ENCODE peak calls at places on chromosomes 7 and 10, in five cellular contexts. One of them, this sample, is unnamed.

GRCh38 chr7:114793155-114793849 is 128.6 kb upstream of the MDFIC start:
- DNase-seq in spleen: no peak
- DNase-seq in pancreas: no peak
- DNase-seq in gastrocnemius medialis: no peak
- DNase-seq in heart left ventricle: no peak
- DNase-seq in this sample: no peak

GRCh38 chr7:128121731-128122576 is 90.7 kb upstream of the LRRC4 start:
- DNase-seq in gastrocnemius medialis: no peak
- DNase-seq in pancreas: no peak
- DNase-seq in spleen: peak
- DNase-seq in heart left ventricle: peak
- DNase-seq in this sample: peak

GRCh38 chr7:54679414-54679813 is 79.6 kb downstream of the SEC61G start:
- DNase-seq in heart left ventricle: no peak
- DNase-seq in pancreas: no peak
- DNase-seq in spleen: no peak
- DNase-seq in gastrocnemius medialis: no peak
- DNase-seq in this sample: no peak

GRCh38 chr10:91360434-91360833 is 49.7 kb upstream of the HECTD2 start:
- DNase-seq in gastrocnemius medialis: no peak
- DNase-seq in spleen: no peak
- DNase-seq in heart left ventricle: no peak
- DNase-seq in pancreas: no peak
- DNase-seq in this sample: no peak

GRCh38 chr10:101968286-101968685 is 87.7 kb downstream of the ARMH3 start:
- DNase-seq in spleen: no peak
- DNase-seq in pancreas: no peak
- DNase-seq in heart left ventricle: no peak
- DNase-seq in gastrocnemius medialis: no peak
- DNase-seq in this sample: no peak

GRCh38 chr7:131424219-131424822 is 96.6 kb downstream of the MKLN1 start:
- DNase-seq in pancreas: no peak
- DNase-seq in gastrocnemius medialis: no peak
- DNase-seq in spleen: no peak
- DNase-seq in heart left ventricle: no peak
- DNase-seq in this sample: no peak

GRCh38 chr7:77698042-77698625 is 1.9 kb downstream of the RSBN1L start:
- DNase-seq in gastrocnemius medialis: no peak
- DNase-seq in pancreas: no peak
- DNase-seq in spleen: no peak
- DNase-seq in heart left ventricle: no peak
- DNase-seq in this sample: no peak

GRCh38 chr7:69776611-69777010 is 178.3 kb downstream of the AUTS2 start:
- DNase-seq in spleen: no peak
- DNase-seq in gastrocnemius medialis: no peak
- DNase-seq in heart left ventricle: no peak
- DNase-seq in pancreas: no peak
- DNase-seq in this sample: no peak

GRCh38 chr10:3290550-3290949 is 118.0 kb upstream of the PITRM1 start:
- DNase-seq in gastrocnemius medialis: no peak
- DNase-seq in spleen: no peak
- DNase-seq in pancreas: no peak
- DNase-seq in heart left ventricle: no peak
- DNase-seq in this sample: no peak

GRCh38 chr10:61901829-61902447 is 439 bp downstream of the ARID5B start:
- DNase-seq in gastrocnemius medialis: no peak
- DNase-seq in heart left ventricle: no peak
- DNase-seq in pancreas: no peak
- DNase-seq in spleen: no peak
- DNase-seq in this sample: peak

GRCh38 chr7:47506716-47507354 is 75.1 kb downstream of the TNS3 start:
- DNase-seq in pancreas: no peak
- DNase-seq in spleen: no peak
- DNase-seq in gastrocnemius medialis: no peak
- DNase-seq in heart left ventricle: peak
- DNase-seq in this sample: no peak

GRCh38 chr10:76136876-76137420 is 705.5 kb downstream of the LRMDA start:
- DNase-seq in gastrocnemius medialis: no peak
- DNase-seq in heart left ventricle: no peak
- DNase-seq in pancreas: no peak
- DNase-seq in spleen: no peak
- DNase-seq in this sample: no peak

GRCh38 chr7:133770863-133771492 is 356.2 kb upstream of the LRGUK start:
- DNase-seq in gastrocnemius medialis: no peak
- DNase-seq in pancreas: no peak
- DNase-seq in heart left ventricle: no peak
- DNase-seq in spleen: no peak
- DNase-seq in this sample: no peak

GRCh38 chr10:28891058-28891713 is 213.9 kb downstream of the BAMBI start:
- DNase-seq in spleen: no peak
- DNase-seq in gastrocnemius medialis: peak
- DNase-seq in pancreas: no peak
- DNase-seq in heart left ventricle: no peak
- DNase-seq in this sample: no peak

GRCh38 chr10:13352519-13352918 is 4.4 kb upstream of the SEPHS1 start:
- DNase-seq in pancreas: no peak
- DNase-seq in heart left ventricle: no peak
- DNase-seq in gastrocnemius medialis: no peak
- DNase-seq in spleen: no peak
- DNase-seq in this sample: no peak

GRCh38 chr7:25815711-25816110 is 336.3 kb upstream of the NFE2L3 start:
- DNase-seq in pancreas: no peak
- DNase-seq in gastrocnemius medialis: no peak
- DNase-seq in spleen: no peak
- DNase-seq in heart left ventricle: no peak
- DNase-seq in this sample: no peak

GRCh38 chr7:73622909-73623797 is 1.2 kb downstream of the MLXIPL start:
- DNase-seq in pancreas: peak
- DNase-seq in gastrocnemius medialis: peak
- DNase-seq in heart left ventricle: no peak
- DNase-seq in spleen: no peak
- DNase-seq in this sample: peak

GRCh38 chr10:8778713-8779112 is 724.2 kb downstream of the GATA3 start:
- DNase-seq in spleen: no peak
- DNase-seq in gastrocnemius medialis: no peak
- DNase-seq in heart left ventricle: no peak
- DNase-seq in pancreas: no peak
- DNase-seq in this sample: no peak

GRCh38 chr10:119029613-119030420 is at the start of gene NANOS1:
- DNase-seq in spleen: peak
- DNase-seq in heart left ventricle: peak
- DNase-seq in pancreas: peak
- DNase-seq in gastrocnemius medialis: no peak
- DNase-seq in this sample: no peak

GRCh38 chr10:36679554-36679953 is 445.8 kb upstream of the ANKRD30A start:
- DNase-seq in heart left ventricle: no peak
- DNase-seq in spleen: no peak
- DNase-seq in gastrocnemius medialis: no peak
- DNase-seq in pancreas: no peak
- DNase-seq in this sample: no peak

GRCh38 chr10:50563906-50564305 is 59.9 kb downstream of the SGMS1 start:
- DNase-seq in pancreas: no peak
- DNase-seq in gastrocnemius medialis: no peak
- DNase-seq in heart left ventricle: no peak
- DNase-seq in spleen: no peak
- DNase-seq in this sample: no peak

GRCh38 chr10:123257904-123258303 is 103.7 kb downstream of the BUB3 start:
- DNase-seq in spleen: no peak
- DNase-seq in heart left ventricle: no peak
- DNase-seq in pancreas: no peak
- DNase-seq in gastrocnemius medialis: no peak
- DNase-seq in this sample: no peak

GRCh38 chr7:65798111-65799075 is 74.5 kb upstream of the VKORC1L1 start:
- DNase-seq in spleen: no peak
- DNase-seq in pancreas: no peak
- DNase-seq in gastrocnemius medialis: no peak
- DNase-seq in heart left ventricle: no peak
- DNase-seq in this sample: no peak

GRCh38 chr10:125592897-125593296 is 90.1 kb downstream of the TEX36 start:
- DNase-seq in pancreas: no peak
- DNase-seq in gastrocnemius medialis: no peak
- DNase-seq in spleen: no peak
- DNase-seq in heart left ventricle: no peak
- DNase-seq in this sample: no peak

GRCh38 chr10:69141304-69141703 is 17.3 kb downstream of the VPS26A start:
- DNase-seq in pancreas: no peak
- DNase-seq in gastrocnemius medialis: no peak
- DNase-seq in spleen: no peak
- DNase-seq in heart left ventricle: no peak
- DNase-seq in this sample: no peak

GRCh38 chr7:77940647-77941046 is 142.1 kb downstream of the PHTF2 start:
- DNase-seq in spleen: no peak
- DNase-seq in heart left ventricle: no peak
- DNase-seq in gastrocnemius medialis: no peak
- DNase-seq in pancreas: no peak
- DNase-seq in this sample: no peak

GRCh38 chr7:27115161-27116018 is 12.9 kb upstream of the HOXA2 start:
- DNase-seq in heart left ventricle: no peak
- DNase-seq in spleen: no peak
- DNase-seq in pancreas: no peak
- DNase-seq in gastrocnemius medialis: no peak
- DNase-seq in this sample: no peak

GRCh38 chr7:27117687-27118491 is 12.7 kb downstream of the HOXA4 start:
- DNase-seq in gastrocnemius medialis: no peak
- DNase-seq in spleen: no peak
- DNase-seq in heart left ventricle: no peak
- DNase-seq in pancreas: no peak
- DNase-seq in this sample: no peak

GRCh38 chr7:27116019-27116411 is 13.5 kb upstream of the HOXA2 start:
- DNase-seq in pancreas: no peak
- DNase-seq in heart left ventricle: no peak
- DNase-seq in gastrocnemius medialis: no peak
- DNase-seq in spleen: no peak
- DNase-seq in this sample: no peak

GRCh38 chr7:27116962-27117686 is 13.4 kb downstream of the HOXA4 start:
- DNase-seq in pancreas: no peak
- DNase-seq in spleen: no peak
- DNase-seq in heart left ventricle: no peak
- DNase-seq in gastrocnemius medialis: no peak
- DNase-seq in this sample: no peak

DNA sequence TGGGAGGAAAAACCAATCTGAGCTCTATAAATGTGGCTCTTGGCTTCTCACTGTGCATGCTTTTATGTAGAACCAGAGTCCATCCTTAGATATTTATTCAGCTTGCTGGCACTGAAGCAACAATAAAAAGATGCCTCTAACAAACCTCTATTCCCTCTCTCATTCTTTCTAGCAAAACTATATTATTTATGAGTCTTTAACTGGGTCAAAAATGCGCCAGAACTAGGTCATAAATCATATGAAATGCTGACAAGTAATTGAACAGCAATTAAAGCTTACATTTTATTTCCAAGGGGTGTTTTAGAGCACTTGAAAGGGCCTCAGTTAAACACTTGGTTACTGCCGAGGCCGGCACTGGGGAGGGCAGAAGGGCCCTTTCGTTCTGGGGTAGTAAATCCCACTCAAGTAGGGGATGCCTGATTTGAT is 14.0 kb downstream of the HOXA4 start:
- DNase-seq in pancreas: no peak
- DNase-seq in heart left ventricle: no peak
- DNase-seq in spleen: no peak
- DNase-seq in gastrocnemius medialis: no peak
- DNase-seq in this sample: no peak
- H3K4me3 ChIP-seq in pancreas: no peak
- H3K4me3 ChIP-seq in heart left ventricle: no peak
- H3K4me3 ChIP-seq in spleen: peak
- H3K4me3 ChIP-seq in gastrocnemius medialis: no peak
- H3K4me3 ChIP-seq in this sample: no peak

GRCh38 chr10:99328579-99329237 is 448 bp upstream of the CNNM1 start:
- DNase-seq in gastrocnemius medialis: no peak
- DNase-seq in heart left ventricle: no peak
- DNase-seq in spleen: no peak
- DNase-seq in pancreas: no peak
- DNase-seq in this sample: no peak
- TF ChIP-seq CTCF in gastrocnemius medialis: no peak
- TF ChIP-seq CTCF in heart left ventricle: no peak
- TF ChIP-seq CTCF in spleen: no peak
- TF ChIP-seq CTCF in pancreas: no peak
- TF ChIP-seq CTCF in this sample: no peak

DNA sequence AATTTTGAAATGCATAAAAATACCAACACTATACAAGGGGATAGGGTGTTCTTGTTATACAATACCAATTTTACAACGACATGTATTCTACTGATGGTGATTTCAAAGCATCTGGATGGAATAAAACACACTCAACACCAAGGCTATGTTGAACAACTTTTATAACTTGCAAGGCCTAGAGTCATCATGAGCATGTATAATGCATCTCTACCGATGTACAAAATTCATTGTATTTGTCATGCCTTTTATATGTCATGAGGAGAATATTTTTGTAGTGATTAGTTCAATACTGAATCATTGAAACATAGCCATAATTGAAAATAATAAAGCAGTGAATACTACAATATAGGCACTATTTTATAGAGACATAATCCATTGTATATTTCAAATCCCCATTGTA is 160.2 kb downstream of the ETV1 start:
- DNase-seq in gastrocnemius medialis: no peak
- DNase-seq in pancreas: no peak
- DNase-seq in spleen: no peak
- DNase-seq in heart left ventricle: no peak
- DNase-seq in this sample: no peak
- H3K4me3 ChIP-seq in gastrocnemius medialis: no peak
- H3K4me3 ChIP-seq in pancreas: no peak
- H3K4me3 ChIP-seq in spleen: no peak
- H3K4me3 ChIP-seq in heart left ventricle: no peak
- H3K4me3 ChIP-seq in this sample: no peak

GRCh38 chr7:9719721-9720120 is 1254.0 kb upstream of the PHF14 start:
- DNase-seq in heart left ventricle: no peak
- DNase-seq in spleen: no peak
- DNase-seq in pancreas: no peak
- DNase-seq in gastrocnemius medialis: no peak
- DNase-seq in this sample: no peak

GRCh38 chr7:9719303-9719702 is 1254.4 kb upstream of the PHF14 start:
- DNase-seq in pancreas: no peak
- DNase-seq in gastrocnemius medialis: no peak
- DNase-seq in heart left ventricle: no peak
- DNase-seq in spleen: no peak
- DNase-seq in this sample: no peak

DNA sequence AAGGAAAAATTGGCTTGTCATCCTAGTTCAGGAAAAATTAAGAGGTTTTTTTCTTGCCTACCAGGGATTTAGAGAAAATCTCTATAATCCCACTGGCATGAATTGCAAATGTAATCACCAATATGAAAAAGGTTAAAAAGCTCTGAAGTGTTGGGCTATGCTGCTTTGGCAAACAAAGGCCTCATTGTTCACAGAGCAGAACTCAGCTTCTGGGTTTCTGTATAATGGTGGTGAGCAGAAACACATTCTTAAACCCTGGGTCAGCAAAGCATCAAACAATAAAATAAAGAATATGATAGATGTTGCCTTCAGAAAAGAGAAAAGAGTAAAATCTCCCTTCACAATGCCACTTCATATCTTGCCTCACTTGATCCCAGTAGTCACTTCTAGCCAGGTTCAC is 1255.6 kb upstream of the PHF14 start:
- DNase-seq in pancreas: no peak
- DNase-seq in heart left ventricle: no peak
- DNase-seq in gastrocnemius medialis: no peak
- DNase-seq in spleen: no peak
- DNase-seq in this sample: no peak
- TF ChIP-seq CTCF in pancreas: no peak
- TF ChIP-seq CTCF in heart left ventricle: no peak
- TF ChIP-seq CTCF in gastrocnemius medialis: no peak
- TF ChIP-seq CTCF in spleen: no peak
- TF ChIP-seq CTCF in this sample: no peak

GRCh38 chr7:13984831-13985685 is 4.4 kb downstream of the ETV1 start:
- DNase-seq in gastrocnemius medialis: no peak
- DNase-seq in spleen: no peak
- DNase-seq in heart left ventricle: no peak
- DNase-seq in pancreas: no peak
- DNase-seq in this sample: no peak
- H3K4me3 ChIP-seq in gastrocnemius medialis: no peak
- H3K4me3 ChIP-seq in spleen: peak
- H3K4me3 ChIP-seq in heart left ventricle: peak
- H3K4me3 ChIP-seq in pancreas: no peak
- H3K4me3 ChIP-seq in this sample: no peak

This sample was measured in lower leg skin.